ENCODE peak calls at places on chromosomes 3 and 15, in eight cellular contexts. E is left ventricle myocardium inferior, H is ACHN, S is sigmoid colon, K is Kasumi-1, Y is PC-9, I is mammary epithelial cell, B is tibial nerve. L is an unnamed sample.
A peak's percentile ranks its signal among the peaks of the same experiment; 100 is the strongest.

GRCh38 chr3:33074217-33075067 is 22.5 kb downstream of the GLB1 start:
- DNase-seq in E (peak; percentile 45), H (peak; percentile 53), S (no peak), K (peak; percentile 76), Y (peak; percentile 39), I (peak; percentile 31), B (peak; percentile 51), L (peak; percentile 71)

GRCh38 chr15:99086327-99086667 is 18.6 kb upstream of the SYNM start:
- DNase-seq in E (no peak), H (no peak), S (no peak), K (no peak), Y (no peak), I (no peak), B (no peak), L (peak; percentile 43)

GRCh38 chr3:125358923-125359322 is 16.2 kb downstream of the ZNF148 start:
- DNase-seq in E (no peak), H (no peak), S (no peak), K (no peak), Y (no peak), I (no peak), B (no peak), L (no peak)

GRCh38 chr3:5324780-5325179 is 137.3 kb downstream of the EDEM1 start:
- DNase-seq in E (no peak), H (no peak), S (no peak), K (no peak), Y (no peak), I (no peak), B (no peak), L (no peak)

GRCh38 chr3:149662240-149662887 is 4.5 kb upstream of the WWTR1 start:
- DNase-seq in E (no peak), H (no peak), S (no peak), K (no peak), Y (no peak), I (no peak), B (no peak), L (no peak)

GRCh38 chr15:52171386-52171785 is 19.8 kb downstream of the GNB5 start:
- DNase-seq in E (no peak), H (no peak), S (no peak), K (no peak), Y (no peak), I (peak; percentile 9), B (no peak), L (no peak)

GRCh38 chr3:15099364-15100098 is 583 bp upstream of the RBSN start:
- DNase-seq in E (no peak), H (no peak), S (no peak), K (no peak), Y (no peak), I (no peak), B (no peak), L (no peak)

GRCh38 chr3:189902230-189903186 is 218.2 kb downstream of the P3H2 start:
- DNase-seq in E (no peak), H (no peak), S (no peak), K (no peak), Y (no peak), I (no peak), B (no peak), L (no peak)

GRCh38 chr15:52558196-52558595 is 10.6 kb downstream of the ARPP19 start:
- DNase-seq in E (no peak), H (peak; percentile 76), S (no peak), K (no peak), Y (no peak), I (peak; percentile 96), B (no peak), L (no peak)

GRCh38 chr3:159236306-159236705 is 434.5 kb downstream of the MFSD1 start:
- DNase-seq in E (no peak), H (no peak), S (no peak), K (no peak), Y (no peak), I (no peak), B (no peak), L (no peak)

GRCh38 chr15:29570121-29570930 is 251.9 kb downstream of the TJP1 start:
- DNase-seq in E (no peak), H (peak; percentile 29), S (no peak), K (no peak), Y (no peak), I (no peak), B (no peak), L (no peak)

GRCh38 chr15:81950841-81951414 is 94.9 kb downstream of the MEX3B start:
- DNase-seq in E (no peak), H (no peak), S (no peak), K (no peak), Y (no peak), I (no peak), B (no peak), L (no peak)

L was measured in sciatic nerve.